ENCODE peak calls at places on chromosomes 7 and 10, in six cellular contexts. One of them, this sample, is unnamed. For H3K4me1, the result is how much of the 10 kb centered on the place peaks cover.

GRCh38 chr7:30510124-30511074 is 5.8 kb upstream of the GGCT start:
- DNase-seq in transverse colon: peak
- DNase-seq in HCT116: peak
- DNase-seq in stomach: peak
- DNase-seq in SK-N-SH: peak
- DNase-seq in H1: no peak
- DNase-seq in this sample: no peak

GRCh38 chr7:107948645-107949442 is 54.1 kb downstream of the LAMB1 start:
- DNase-seq in transverse colon: no peak
- DNase-seq in HCT116: peak
- DNase-seq in stomach: no peak
- DNase-seq in SK-N-SH: no peak
- DNase-seq in H1: no peak
- DNase-seq in this sample: no peak

GRCh38 chr10:129794056-129794455 is 170.0 kb downstream of the EBF3 start:
- DNase-seq in transverse colon: no peak
- DNase-seq in HCT116: no peak
- DNase-seq in stomach: no peak
- DNase-seq in SK-N-SH: no peak
- DNase-seq in H1: no peak
- DNase-seq in this sample: no peak

GRCh38 chr10:71873582-71874182 is 22.6 kb upstream of the PSAP start:
- DNase-seq in transverse colon: no peak
- DNase-seq in HCT116: no peak
- DNase-seq in stomach: no peak
- DNase-seq in SK-N-SH: no peak
- DNase-seq in H1: no peak
- DNase-seq in this sample: no peak

GRCh38 chr7:37510043-37510634 is 61.5 kb upstream of the ELMO1 start:
- DNase-seq in transverse colon: no peak
- DNase-seq in HCT116: no peak
- DNase-seq in stomach: no peak
- DNase-seq in SK-N-SH: peak
- DNase-seq in H1: no peak
- DNase-seq in this sample: no peak

GRCh38 chr10:129628823-129629222 is 161.8 kb downstream of the MGMT start:
- DNase-seq in transverse colon: no peak
- DNase-seq in HCT116: no peak
- DNase-seq in stomach: no peak
- DNase-seq in SK-N-SH: no peak
- DNase-seq in H1: no peak
- DNase-seq in this sample: no peak

GRCh38 chr10:69912584-69912983 is 110.9 kb downstream of the COL13A1 start:
- DNase-seq in transverse colon: peak
- DNase-seq in HCT116: no peak
- DNase-seq in stomach: peak
- DNase-seq in SK-N-SH: no peak
- DNase-seq in H1: no peak
- DNase-seq in this sample: no peak

GRCh38 chr10:93445097-93445960 is 36.8 kb downstream of the MYOF start:
- DNase-seq in transverse colon: peak
- DNase-seq in HCT116: peak
- DNase-seq in stomach: peak
- DNase-seq in SK-N-SH: peak
- DNase-seq in H1: peak
- DNase-seq in this sample: peak

GRCh38 chr7:70317356-70317755 is 719.1 kb downstream of the AUTS2 start:
- DNase-seq in transverse colon: no peak
- DNase-seq in HCT116: no peak
- DNase-seq in stomach: no peak
- DNase-seq in SK-N-SH: no peak
- DNase-seq in H1: no peak
- DNase-seq in this sample: no peak

GRCh38 chr7:101911011-101911799 is 93.8 kb downstream of the CUX1 start:
- DNase-seq in transverse colon: no peak
- DNase-seq in HCT116: no peak
- DNase-seq in stomach: no peak
- DNase-seq in SK-N-SH: no peak
- DNase-seq in H1: no peak
- DNase-seq in this sample: no peak

GRCh38 chr10:35822316-35822715 is 180.2 kb upstream of the FZD8 start:
- DNase-seq in transverse colon: peak
- DNase-seq in HCT116: no peak
- DNase-seq in stomach: peak
- DNase-seq in SK-N-SH: no peak
- DNase-seq in H1: peak
- DNase-seq in this sample: peak

GRCh38 chr10:30490289-30491000 is 56.5 kb downstream of the MAP3K8 start:
- DNase-seq in transverse colon: no peak
- DNase-seq in HCT116: no peak
- DNase-seq in stomach: no peak
- DNase-seq in SK-N-SH: no peak
- DNase-seq in H1: no peak
- DNase-seq in this sample: no peak

DNA sequence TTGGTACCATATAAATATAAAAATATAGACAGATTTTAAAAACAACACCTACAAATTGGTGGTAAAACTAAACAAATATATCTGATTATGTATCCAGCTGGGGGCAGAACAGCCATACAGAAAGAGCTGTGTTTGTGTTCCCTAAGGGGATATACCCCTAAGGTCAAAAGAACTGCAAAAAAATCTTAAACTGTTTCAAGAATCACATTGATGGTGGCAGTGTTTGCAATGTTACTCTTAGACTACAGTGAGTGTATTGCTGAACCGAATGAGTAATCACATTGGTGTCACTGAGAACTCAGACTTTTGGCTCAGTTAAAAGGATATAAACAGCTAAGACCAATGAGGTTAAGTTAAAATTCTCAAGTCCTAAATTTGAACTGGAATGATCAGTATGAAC is 27.1 kb upstream of the PTPRN2 start:
- DNase-seq in transverse colon: no peak
- DNase-seq in HCT116: no peak
- DNase-seq in stomach: no peak
- DNase-seq in SK-N-SH: no peak
- DNase-seq in H1: no peak
- DNase-seq in this sample: no peak
- H3K4me1 ChIP-seq in transverse colon: under half
- H3K4me1 ChIP-seq in HCT116: under half
- H3K4me1 ChIP-seq in stomach: under half
- H3K4me1 ChIP-seq in SK-N-SH: under half
- H3K4me1 ChIP-seq in H1: under half
- H3K4me1 ChIP-seq in this sample: under half

GRCh38 chr10:22500567-22501369 is 155.5 kb downstream of the SPAG6 start:
- DNase-seq in transverse colon: no peak
- DNase-seq in HCT116: no peak
- DNase-seq in stomach: no peak
- DNase-seq in SK-N-SH: peak
- DNase-seq in H1: no peak
- DNase-seq in this sample: no peak

GRCh38 chr10:22503315-22504090 is 158.2 kb downstream of the SPAG6 start:
- DNase-seq in transverse colon: no peak
- DNase-seq in HCT116: no peak
- DNase-seq in stomach: no peak
- DNase-seq in SK-N-SH: no peak
- DNase-seq in H1: no peak
- DNase-seq in this sample: no peak

GRCh38 chr10:22504766-22505165 is 159.5 kb downstream of the SPAG6 start:
- DNase-seq in transverse colon: no peak
- DNase-seq in HCT116: no peak
- DNase-seq in stomach: no peak
- DNase-seq in SK-N-SH: no peak
- DNase-seq in H1: no peak
- DNase-seq in this sample: no peak

GRCh38 chr10:22501863-22502262 is 156.6 kb downstream of the SPAG6 start:
- DNase-seq in transverse colon: no peak
- DNase-seq in HCT116: no peak
- DNase-seq in stomach: no peak
- DNase-seq in SK-N-SH: no peak
- DNase-seq in H1: no peak
- DNase-seq in this sample: no peak

GRCh38 chr10:22501412-22501811 is 156.1 kb downstream of the SPAG6 start:
- DNase-seq in transverse colon: no peak
- DNase-seq in HCT116: no peak
- DNase-seq in stomach: no peak
- DNase-seq in SK-N-SH: no peak
- DNase-seq in H1: no peak
- DNase-seq in this sample: no peak
- TF ChIP-seq POLR2AphosphoS5 in transverse colon: no peak
- TF ChIP-seq POLR2AphosphoS5 in HCT116: no peak
- TF ChIP-seq POLR2AphosphoS5 in stomach: no peak
- TF ChIP-seq POLR2AphosphoS5 in SK-N-SH: no peak
- TF ChIP-seq POLR2AphosphoS5 in H1: no peak
- TF ChIP-seq POLR2AphosphoS5 in this sample: no peak

DNA sequence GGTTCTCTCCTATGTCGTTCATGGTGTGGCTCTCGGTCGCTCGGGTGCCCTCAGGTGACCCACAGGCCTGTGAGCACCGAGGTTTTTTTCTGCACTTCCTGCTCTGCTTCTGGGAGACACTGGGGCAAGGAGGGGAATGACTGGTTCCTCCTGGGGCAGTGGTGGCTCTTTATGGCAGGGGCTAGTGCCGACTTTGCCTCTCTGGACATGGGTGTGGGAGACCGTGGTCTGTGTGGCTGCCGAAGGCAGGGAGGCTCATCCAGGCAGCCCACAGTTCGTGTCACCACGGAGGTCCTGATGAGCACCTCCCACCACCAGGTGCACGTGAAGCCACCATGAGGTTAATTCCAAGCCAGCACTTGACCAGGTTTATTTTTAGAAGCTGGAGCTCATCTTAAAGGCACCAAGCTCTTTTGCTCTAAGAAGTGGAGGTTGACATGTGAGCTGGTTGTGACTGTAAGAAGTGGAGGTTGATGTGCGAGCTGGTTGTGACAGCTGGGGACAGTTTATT is 24.7 kb upstream of the DPYSL4 start:
- DNase-seq in transverse colon: no peak
- DNase-seq in HCT116: no peak
- DNase-seq in stomach: no peak
- DNase-seq in SK-N-SH: no peak
- DNase-seq in H1: no peak
- DNase-seq in this sample: no peak
- H3K4me1 ChIP-seq in transverse colon: under half
- H3K4me1 ChIP-seq in HCT116: under half
- H3K4me1 ChIP-seq in stomach: under half
- H3K4me1 ChIP-seq in SK-N-SH: under half
- H3K4me1 ChIP-seq in H1: under half
- H3K4me1 ChIP-seq in this sample: under half

DNA sequence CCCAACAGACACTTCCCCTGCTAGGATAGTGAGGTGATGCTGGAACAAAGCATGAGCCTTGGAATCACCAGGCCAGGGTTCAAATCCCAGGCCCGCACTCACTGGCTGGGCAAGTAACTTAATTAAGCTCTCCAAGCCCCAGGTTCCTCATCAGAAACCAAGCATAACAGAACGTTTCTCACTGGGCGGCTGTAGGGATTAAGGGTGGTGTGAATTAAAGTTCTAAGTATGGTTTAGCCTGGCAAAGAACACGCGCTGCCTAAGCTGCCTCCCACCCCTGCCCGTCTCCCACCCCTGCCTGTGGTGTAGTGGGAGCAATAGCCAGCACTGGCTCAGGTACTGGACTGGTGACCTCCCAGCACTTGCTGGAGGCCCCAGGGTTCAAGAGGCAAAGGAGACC is 5.6 kb downstream of the SLC4A2 start:
- DNase-seq in transverse colon: no peak
- DNase-seq in HCT116: no peak
- DNase-seq in stomach: no peak
- DNase-seq in SK-N-SH: no peak
- DNase-seq in H1: no peak
- DNase-seq in this sample: no peak
- TF ChIP-seq POLR2AphosphoS5 in transverse colon: no peak
- TF ChIP-seq POLR2AphosphoS5 in HCT116: no peak
- TF ChIP-seq POLR2AphosphoS5 in stomach: no peak
- TF ChIP-seq POLR2AphosphoS5 in SK-N-SH: no peak
- TF ChIP-seq POLR2AphosphoS5 in H1: no peak
- TF ChIP-seq POLR2AphosphoS5 in this sample: no peak

GRCh38 chr10:78033623-78034470 is at the start of gene RPS24:
- DNase-seq in transverse colon: peak
- DNase-seq in HCT116: peak
- DNase-seq in stomach: peak
- DNase-seq in SK-N-SH: peak
- DNase-seq in H1: peak
- DNase-seq in this sample: peak
- H3K4me1 ChIP-seq in transverse colon: under half
- H3K4me1 ChIP-seq in HCT116: under half
- H3K4me1 ChIP-seq in stomach: under half
- H3K4me1 ChIP-seq in SK-N-SH: under half
- H3K4me1 ChIP-seq in H1: under half
- H3K4me1 ChIP-seq in this sample: half or more

GRCh38 chr7:152633072-152633471 is 42.9 kb downstream of the XRCC2 start:
- DNase-seq in transverse colon: no peak
- DNase-seq in HCT116: no peak
- DNase-seq in stomach: no peak
- DNase-seq in SK-N-SH: no peak
- DNase-seq in H1: no peak
- DNase-seq in this sample: no peak
- TF ChIP-seq POLR2AphosphoS5 in transverse colon: no peak
- TF ChIP-seq POLR2AphosphoS5 in HCT116: no peak
- TF ChIP-seq POLR2AphosphoS5 in stomach: no peak
- TF ChIP-seq POLR2AphosphoS5 in SK-N-SH: no peak
- TF ChIP-seq POLR2AphosphoS5 in H1: no peak
- TF ChIP-seq POLR2AphosphoS5 in this sample: no peak

This sample was measured in suprapubic skin.